ENCODE peak calls at places on chromosome 14, in four cellular contexts. Q is HepG2, E is GM12892, T is K562. K is an unnamed sample.

GRCh38 chr14:101620821-101621785 is 59.8 kb downstream of the DIO3 start:
- DNase-seq in E (no peak), Q (no peak), T (no peak), K (no peak)

GRCh38 chr14:103519837-103520212 is 2.8 kb downstream of the CKB start:
- DNase-seq in E (no peak), Q (no peak), T (peak), K (no peak)

GRCh38 chr14:101019541-101019940 is 116.0 kb upstream of the RTL1 start:
- DNase-seq in E (no peak), Q (no peak), T (peak), K (no peak)

GRCh38 chr14:106286697-106287290 is 760.4 kb downstream of the TMEM121 start:
- DNase-seq in Q (no peak), T (peak), E (no peak), K (peak)

GRCh38 chr14:69260246-69260978 is 454 bp downstream of the GALNT16 start:
- DNase-seq in T (no peak), Q (no peak), E (peak), K (peak)

GRCh38 chr14:30240002-30240401 is 312.4 kb upstream of the PRKD1 start:
- DNase-seq in T (no peak), Q (no peak), E (no peak), K (no peak)

GRCh38 chr14:66117600-66117999 is 368.6 kb upstream of the CCDC196 start:
- DNase-seq in Q (no peak), T (no peak), E (no peak), K (no peak)

GRCh38 chr14:58746261-58746660 is 108.5 kb downstream of the DACT1 start:
- DNase-seq in T (peak), E (no peak), Q (no peak), K (no peak)

GRCh38 chr14:54106802-54107377 is 150.3 kb upstream of the BMP4 start:
- DNase-seq in Q (peak), T (no peak), E (no peak), K (no peak)

GRCh38 chr14:66045572-66046021 is 440.6 kb upstream of the CCDC196 start:
- DNase-seq in Q (no peak), T (peak), E (no peak), K (no peak)

GRCh38 chr14:60926002-60926401 is 54.9 kb downstream of the TRMT5 start:
- DNase-seq in T (no peak), Q (no peak), E (peak), K (peak)

GRCh38 chr14:57182760-57183503 is 85.8 kb downstream of the EXOC5 start:
- DNase-seq in Q (peak), E (no peak), T (peak), K (no peak)

GRCh38 chr14:21054123-21054767 is 3.4 kb upstream of the RNASE8 start:
- DNase-seq in T (no peak), Q (peak), E (no peak), K (no peak)

GRCh38 chr14:51744372-51745150 is 92.9 kb downstream of the FRMD6 start:
- DNase-seq in Q (no peak), E (no peak), T (no peak), K (no peak)

GRCh38 chr14:51735851-51736250 is 84.1 kb downstream of the FRMD6 start:
- DNase-seq in E (no peak), Q (peak), T (no peak), K (no peak)

GRCh38 chr14:51743588-51744000 is 91.9 kb downstream of the FRMD6 start:
- DNase-seq in Q (no peak), E (no peak), T (no peak), K (no peak)

GRCh38 chr14:51733147-51733546 is 81.4 kb downstream of the FRMD6 start:
- DNase-seq in T (no peak), E (no peak), Q (no peak), K (no peak)

GRCh38 chr14:51738754-51739153 is 87.0 kb downstream of the FRMD6 start:
- DNase-seq in Q (peak), T (no peak), E (peak), K (peak)
- TF ChIP-seq TAF1 in Q (no peak), T (no peak), E (no peak), K (no peak)

GRCh38 chr14:39307815-39308214 is 74.1 kb downstream of the MIA2 start:
- DNase-seq in Q (no peak), T (no peak), E (no peak), K (no peak)

GRCh38 chr14:39302124-39302810 is 68.6 kb downstream of the MIA2 start:
- DNase-seq in T (no peak), E (no peak), Q (no peak), K (no peak)

GRCh38 chr14:39303100-39303499 is 69.4 kb downstream of the MIA2 start:
- DNase-seq in E (no peak), Q (no peak), T (no peak), K (no peak)
- TF ChIP-seq POLR2AphosphoS5 in E (no peak), Q (no peak), T (no peak), K (no peak)

GRCh38 chr14:22597265-22597664 is 835 bp upstream of the ABHD4 start:
- DNase-seq in E (no peak), Q (no peak), T (peak), K (no peak)

GRCh38 chr14:22598896-22599244 is 770 bp downstream of the ABHD4 start:
- DNase-seq in T (peak), E (peak), Q (peak), K (no peak)

GRCh38 chr14:22597771-22598098 is 365 bp upstream of the ABHD4 start:
- DNase-seq in Q (no peak), T (no peak), E (no peak), K (no peak)

GRCh38 chr14:22599349-22599748 is 1.2 kb downstream of the ABHD4 start:
- DNase-seq in Q (no peak), T (no peak), E (no peak), K (no peak)

DNA sequence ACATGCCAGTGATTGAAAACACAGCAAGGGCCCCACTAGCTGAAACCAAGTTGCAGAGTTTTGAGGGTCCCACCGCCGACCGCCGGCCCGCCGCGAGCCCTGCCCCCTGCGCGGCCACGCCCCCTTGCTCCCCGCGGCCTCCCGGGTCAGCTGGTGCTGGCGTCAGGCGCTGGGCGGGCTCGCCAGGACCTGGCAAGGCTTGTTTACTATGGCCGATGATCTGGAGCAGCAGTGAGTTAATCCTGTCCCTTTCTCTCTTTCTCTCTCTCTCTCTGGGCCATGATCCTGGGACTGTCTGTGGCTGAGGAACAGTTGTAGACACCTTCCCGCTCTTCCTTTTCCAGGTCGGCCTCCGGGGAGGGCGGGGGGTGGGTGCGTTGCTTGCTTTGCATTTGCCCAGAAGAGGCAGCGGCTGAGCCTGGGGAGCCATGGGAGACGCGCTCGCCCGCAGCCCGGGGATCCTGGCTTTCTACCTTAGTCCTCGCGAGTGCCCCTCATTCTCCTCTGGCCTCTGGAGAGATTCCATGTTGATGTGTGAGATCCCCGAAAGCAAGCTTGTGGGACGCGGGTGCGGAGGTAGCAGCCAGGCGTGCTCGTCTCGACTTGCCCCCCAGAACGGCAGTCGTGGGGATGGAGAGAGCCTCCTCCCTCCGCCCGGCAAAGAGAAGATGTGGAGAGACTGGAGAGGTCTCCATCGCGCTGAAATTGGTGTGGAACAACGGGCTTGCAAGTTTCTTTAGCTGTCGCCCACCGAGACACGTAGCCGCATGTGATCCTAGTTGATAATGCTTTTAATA is at the start of gene ABHD4:
- DNase-seq in Q (peak), E (peak), T (peak), K (peak)
- TF ChIP-seq POLR2A in Q (no peak), E (peak), T (peak), K (no peak)

GRCh38 chr14:64958201-64958600 is 13.9 kb downstream of the RAB15 start:
- DNase-seq in E (no peak), Q (no peak), T (no peak), K (no peak)

GRCh38 chr14:64963611-64964010 is 8.5 kb downstream of the RAB15 start:
- DNase-seq in T (no peak), E (no peak), Q (no peak), K (no peak)

GRCh38 chr14:64958743-64959142 is 13.4 kb downstream of the RAB15 start:
- DNase-seq in Q (no peak), E (no peak), T (no peak), K (no peak)

GRCh38 chr14:64956697-64957412 is 14.3 kb upstream of the GPX2 start:
- DNase-seq in E (no peak), T (no peak), Q (no peak), K (no peak)

DNA sequence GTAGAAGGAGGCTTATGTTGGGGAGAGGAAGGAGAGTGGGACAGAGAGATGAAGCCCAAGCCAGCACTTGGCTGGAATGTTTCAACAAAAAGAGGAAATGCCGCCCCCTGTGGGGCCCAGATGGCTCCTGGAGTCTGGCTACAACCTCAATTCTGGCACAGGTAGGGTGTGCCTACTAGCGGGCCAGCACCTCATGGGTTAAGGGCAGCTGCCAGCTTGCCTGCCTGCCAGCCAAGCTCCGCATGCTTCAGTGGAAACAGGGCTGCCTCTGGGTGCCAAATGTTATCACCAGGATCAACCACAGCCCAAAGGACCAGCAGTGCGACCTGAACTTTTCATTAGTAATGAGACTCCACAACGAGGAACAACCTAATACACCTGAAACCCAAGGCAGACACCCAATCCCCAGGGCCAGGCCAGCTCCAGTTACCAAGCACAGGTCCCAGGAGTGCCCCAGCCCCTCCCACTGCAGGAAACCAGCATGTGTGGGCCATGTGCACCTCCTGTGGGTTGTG is 11.3 kb downstream of the RAB15 start:
- DNase-seq in Q (no peak), T (peak), E (no peak), K (no peak)
- TF ChIP-seq TAF1 in Q (no peak), T (no peak), E (no peak), K (no peak)